ENCODE peak calls at places on chromosomes 1 and 21, in six cellular contexts. H, S, A, G, Y and L are unnamed samples.
A peak's percentile ranks its signal among the peaks of the same experiment; 100 is the strongest.

GRCh38 chr1:47678464-47678980 is 240.7 kb downstream of the FOXD2 start:
- DNase-seq in H (peak; percentile 15), S (no peak), A (no peak), G (no peak), Y (no peak), L (no peak)

GRCh38 chr1:55375617-55376258 is 160.6 kb upstream of the USP24 start:
- DNase-seq in H (peak; percentile 33), S (peak; percentile 34), A (peak; percentile 47), G (peak; percentile 53), Y (no peak), L (peak; percentile 47)

GRCh38 chr1:19336543-19336942 is 24.4 kb downstream of the SLC66A1 start:
- DNase-seq in H (no peak), S (no peak), A (peak; percentile 68), G (no peak), Y (no peak), L (no peak)

GRCh38 chr21:42151148-42152074 is 67.5 kb upstream of the ABCG1 start:
- DNase-seq in H (peak; percentile 23), S (no peak), A (no peak), G (no peak), Y (no peak), L (no peak)

GRCh38 chr1:36096500-36097412 is 8.1 kb downstream of the ADPRS start:
- DNase-seq in H (peak; percentile 80), S (peak; percentile 82), A (peak; percentile 5), G (no peak), Y (no peak), L (peak; percentile 30)

GRCh38 chr1:38015978-38016640 is 3.6 kb downstream of the UTP11 start:
- DNase-seq in H (no peak), S (no peak), A (peak; percentile 35), G (no peak), Y (no peak), L (no peak)

GRCh38 chr1:234062166-234062565 is 157.7 kb downstream of the SLC35F3 start:
- DNase-seq in H (no peak), S (no peak), A (no peak), G (no peak), Y (no peak), L (no peak)

GRCh38 chr1:171984850-171985485 is 143.7 kb downstream of the DNM3 start:
- DNase-seq in H (no peak), S (peak; percentile 54), A (peak; percentile 49), G (no peak), Y (no peak), L (peak; percentile 51)

GRCh38 chr1:240352769-240353168 is 259.2 kb downstream of the GREM2 start:
- DNase-seq in H (no peak), S (peak; percentile 2), A (peak; percentile 95), G (no peak), Y (no peak), L (peak; percentile 92)

GRCh38 chr21:45209685-45210284 is 77.9 kb downstream of the POFUT2 start:
- DNase-seq in H (no peak), S (no peak), A (no peak), G (no peak), Y (no peak), L (no peak)

GRCh38 chr1:20731057-20731991 is 1.2 kb downstream of the SH2D5 start:
- DNase-seq in H (no peak), S (no peak), A (no peak), G (no peak), Y (no peak), L (no peak)

GRCh38 chr1:228964178-228964819 is 229.0 kb downstream of the RHOU start:
- DNase-seq in H (peak; percentile 24), S (peak; percentile 88), A (peak; percentile 94), G (no peak), Y (no peak), L (peak; percentile 85)

GRCh38 chr1:8858888-8859706 is 19.4 kb downstream of the ENO1 start:
- DNase-seq in H (no peak), S (peak; percentile 80), A (peak; percentile 67), G (peak; percentile 41), Y (no peak), L (peak; percentile 80)

GRCh38 chr1:167644551-167644950 is 14.5 kb downstream of the RCSD1 start:
- DNase-seq in H (no peak), S (no peak), A (no peak), G (no peak), Y (no peak), L (no peak)

GRCh38 chr1:167643471-167643870 is 13.4 kb downstream of the RCSD1 start:
- DNase-seq in H (no peak), S (no peak), A (no peak), G (no peak), Y (no peak), L (no peak)

GRCh38 chr1:167640051-167640450 is 10.0 kb downstream of the RCSD1 start:
- DNase-seq in H (no peak), S (no peak), A (no peak), G (no peak), Y (no peak), L (no peak)

GRCh38 chr1:167642501-167642826 is 12.4 kb downstream of the RCSD1 start:
- DNase-seq in H (no peak), S (no peak), A (no peak), G (no peak), Y (no peak), L (no peak)

GRCh38 chr1:167641786-167642500 is 11.9 kb downstream of the RCSD1 start:
- DNase-seq in H (no peak), S (no peak), A (no peak), G (no peak), Y (no peak), L (peak; percentile 29)
- H3K4me1 ChIP-seq in H (no peaks in the 10 kb centered on the region), S (peaks cover 16% of the 10 kb centered on the region), A (no peaks in the 10 kb centered on the region), G (peaks cover 5% of the 10 kb centered on the region), Y (no peaks in the 10 kb centered on the region), L (no peaks in the 10 kb centered on the region)

GRCh38 chr1:27960762-27961645 is 1.2 kb downstream of the XKR8 start:
- DNase-seq in H (no peak), S (no peak), A (no peak), G (no peak), Y (no peak), L (peak; percentile 33)
- H3K4ac ChIP-seq in H (no peak overlapping the region), S (no peak overlapping the region), A (peak overlapping the region; percentile 68), G (no peak overlapping the region), Y (no peak overlapping the region), L (peak overlapping the region; percentile 6)

GRCh38 chr1:153951801-153952200 is 5.3 kb upstream of the DENND4B start:
- DNase-seq in H (no peak), S (no peak), A (no peak), G (no peak), Y (no peak), L (no peak)
- H3K9ac ChIP-seq in H (no peak overlapping the region), S (no peak overlapping the region), A (no peak overlapping the region), G (peak overlapping the region; percentile 30), Y (no peak overlapping the region), L (no peak overlapping the region)

GRCh38 chr1:205350124-205350523 is 6.6 kb downstream of the KLHDC8A start:
- DNase-seq in H (no peak), S (no peak), A (no peak), G (no peak), Y (no peak), L (no peak)
- H3K4me1 ChIP-seq in H (peaks cover 6% of the 10 kb centered on the region), S (peaks cover 7% of the 10 kb centered on the region), A (no peaks in the 10 kb centered on the region), G (peaks cover 47% of the 10 kb centered on the region), Y (peaks cover 30% of the 10 kb centered on the region), L (no peaks in the 10 kb centered on the region)

DNA sequence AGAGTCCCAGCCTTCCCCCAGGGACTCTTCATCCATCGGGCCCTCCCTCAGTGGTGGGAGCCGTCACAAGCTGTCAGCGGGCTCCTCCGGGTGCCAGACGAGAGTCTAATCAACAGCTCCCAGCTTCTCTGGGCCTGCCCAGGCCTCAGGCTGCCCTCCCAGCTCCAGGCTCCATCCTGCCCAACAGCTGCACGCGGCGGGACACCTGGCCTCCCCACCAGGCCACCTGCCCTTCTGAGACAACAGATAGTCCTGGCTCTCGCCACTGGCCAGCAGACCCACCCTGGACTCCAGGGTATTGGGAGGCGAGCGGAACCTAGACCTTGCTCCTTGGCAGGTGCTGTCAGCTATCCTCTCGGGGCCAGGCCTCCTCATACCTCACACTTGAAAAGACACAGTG is 3.1 kb downstream of the WNT4 start:
- DNase-seq in H (no peak), S (peak; percentile 47), A (no peak), G (no peak), Y (no peak), L (no peak)
- H3K4ac ChIP-seq in H (no peak overlapping the region), S (no peak overlapping the region), A (no peak overlapping the region), G (no peak overlapping the region), Y (no peak overlapping the region), L (no peak overlapping the region)

GRCh38 chr1:25819496-25820246 is at the start of gene MTFR1L:
- DNase-seq in H (peak; percentile 91), S (peak; percentile 90), A (peak; percentile 55), G (peak; percentile 64), Y (no peak), L (peak; percentile 83)

GRCh38 chr1:25817840-25818501 is 1.8 kb upstream of the MTFR1L start:
- DNase-seq in H (peak; percentile 61), S (peak; percentile 78), A (no peak), G (no peak), Y (no peak), L (no peak)

GRCh38 chr1:25816112-25816718 is 3.5 kb upstream of the MTFR1L start:
- DNase-seq in H (no peak), S (no peak), A (no peak), G (no peak), Y (no peak), L (no peak)

GRCh38 chr1:25820247-25821111 is 725 bp downstream of the MTFR1L start:
- DNase-seq in H (peak; percentile 71), S (peak; percentile 84), A (peak; percentile 61), G (no peak), Y (no peak), L (peak; percentile 82)

DNA sequence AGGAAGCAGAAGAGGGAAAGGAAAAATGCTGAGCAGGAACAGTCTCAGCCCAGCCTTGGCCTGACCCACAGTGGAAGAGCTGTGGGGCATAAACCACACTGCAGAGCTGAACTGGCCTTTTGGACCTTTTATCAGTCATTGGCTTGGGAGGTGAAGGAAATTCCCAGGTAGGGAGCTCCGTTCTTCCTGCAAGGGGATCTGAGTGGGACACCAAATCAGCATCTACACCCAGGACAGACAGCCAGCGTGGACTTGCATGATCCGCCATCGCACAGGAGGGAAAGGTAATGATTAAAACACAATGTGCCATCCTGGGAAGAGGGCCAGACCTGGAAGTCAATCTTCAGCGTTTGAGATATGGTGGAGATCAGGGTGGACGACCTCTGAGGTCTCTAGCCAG is 1.2 kb upstream of the MTFR1L start:
- DNase-seq in H (no peak), S (no peak), A (no peak), G (no peak), Y (no peak), L (no peak)
- H3K9ac ChIP-seq in H (no peak overlapping the region), S (peak overlapping the region; percentile 31), A (peak overlapping the region; percentile 92), G (peak overlapping the region; percentile 34), Y (no peak overlapping the region), L (peak overlapping the region; percentile 96)